ENCODE peak calls at places on chromosomes 3 and 15, in nine cellular contexts. O is MM.1S, H is HCT116, N is adrenal gland, B is mammary epithelial cell, U is Caco-2, V is lower lobe of right lung, X is aorta, L is heart left ventricle. A is an unnamed sample. For H3K27me3 and H3K36me3, the result is how much of the 10 kb centered on the place peaks cover.

GRCh38 chr15:73210630-73211029 is 158.1 kb downstream of the HCN4 start:
- DNase-seq in O (no peak), H (no peak), N (no peak), B (no peak), U (no peak), V (no peak), X (no peak), L (no peak), A (no peak)

GRCh38 chr15:98728811-98729160 is 80.4 kb downstream of the IGF1R start:
- DNase-seq in O (no peak), H (no peak), N (no peak), B (no peak), U (no peak), V (no peak), X (no peak), L (no peak), A (no peak)

GRCh38 chr3:111936191-111936841 is 42.5 kb upstream of the ABHD10 start:
- DNase-seq in O (no peak), H (peak), N (no peak), B (peak), U (no peak), V (no peak), X (no peak), L (no peak), A (no peak)

GRCh38 chr3:59540241-59540640 is 490.4 kb upstream of the CFAP20DC start:
- DNase-seq in O (no peak), H (no peak), N (no peak), B (no peak), U (no peak), V (no peak), X (no peak), L (no peak), A (no peak)

GRCh38 chr15:90750186-90750585 is 33.0 kb downstream of the BLM start:
- DNase-seq in O (no peak), H (no peak), N (no peak), B (no peak), U (no peak), V (no peak), X (no peak), L (no peak), A (no peak)

GRCh38 chr3:151477596-151478375 is 16.9 kb upstream of the IGSF10 start:
- DNase-seq in O (no peak), H (no peak), N (no peak), B (no peak), U (no peak), V (no peak), X (no peak), L (no peak), A (no peak)

GRCh38 chr3:43998841-43999805 is 242.6 kb upstream of the TOPAZ1 start:
- DNase-seq in O (peak), H (no peak), N (no peak), B (peak), U (peak), V (peak), X (no peak), L (no peak), A (peak)

GRCh38 chr15:93811305-93811704 is 420.1 kb upstream of the MCTP2 start:
- DNase-seq in O (no peak), H (no peak), N (no peak), B (no peak), U (no peak), V (no peak), X (no peak), L (no peak), A (no peak)

GRCh38 chr3:8441969-8442559 is 59.6 kb upstream of the LMCD1 start:
- DNase-seq in O (no peak), H (peak), N (peak), B (peak), U (peak), V (no peak), X (no peak), L (no peak), A (no peak)

GRCh38 chr3:112752092-112752512 is 94.6 kb downstream of the CD200R1L start:
- DNase-seq in O (no peak), H (no peak), N (no peak), B (no peak), U (peak), V (no peak), X (no peak), L (no peak), A (no peak)

GRCh38 chr15:92831459-92832229 is 68.5 kb upstream of the CHD2 start:
- DNase-seq in O (peak), H (peak), N (peak), B (peak), U (peak), V (peak), X (peak), L (peak), A (peak)

DNA sequence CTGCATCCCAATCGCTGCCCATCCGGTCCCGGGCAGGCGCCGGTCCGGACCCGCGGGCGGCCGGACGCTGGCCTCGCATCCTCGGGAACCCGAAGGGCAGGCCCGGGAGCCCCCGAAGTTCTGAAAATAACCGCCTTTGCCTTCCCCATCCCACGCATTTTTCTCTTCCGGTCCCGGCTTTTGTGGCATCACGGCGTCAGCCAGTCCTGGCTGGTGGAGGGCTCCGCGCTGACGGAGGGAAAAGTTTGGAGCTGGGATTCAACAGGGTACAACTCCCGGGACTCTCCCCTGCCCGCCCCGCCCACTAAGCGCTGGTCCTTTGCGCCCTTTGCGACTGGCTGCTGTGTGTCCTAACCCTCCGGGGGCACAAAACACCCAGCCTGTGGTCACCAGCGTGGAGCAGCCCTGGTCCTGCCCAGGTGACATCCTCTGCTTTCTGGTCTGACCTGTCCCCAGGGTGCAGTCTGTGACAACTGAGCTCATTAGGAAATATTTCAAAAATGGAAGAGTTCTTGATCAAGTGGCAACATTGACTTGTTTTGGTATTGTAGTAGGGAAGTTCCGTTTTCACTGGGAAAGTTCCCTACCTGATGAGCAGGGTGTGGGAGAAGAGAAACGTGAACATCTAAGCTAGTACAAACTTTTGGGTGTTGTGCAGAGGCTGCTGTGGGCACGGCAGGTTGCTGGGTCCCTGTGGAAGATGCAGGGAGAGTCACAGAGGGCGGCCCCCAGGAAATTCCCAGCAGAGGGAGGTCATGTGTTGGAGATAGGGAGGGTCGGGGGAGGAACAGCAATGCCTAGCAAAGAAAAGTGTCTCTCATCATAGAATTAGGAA is 754 bp downstream of the ARNT2 start:
- DNase-seq in O (no peak), H (no peak), N (no peak), B (no peak), U (no peak), V (no peak), X (no peak), L (peak), A (no peak)
- H3K27me3 ChIP-seq in O (under half), H (under half), N (under half), B (under half), U (under half), V (under half), X (under half), L (under half), A (half or more)

DNA sequence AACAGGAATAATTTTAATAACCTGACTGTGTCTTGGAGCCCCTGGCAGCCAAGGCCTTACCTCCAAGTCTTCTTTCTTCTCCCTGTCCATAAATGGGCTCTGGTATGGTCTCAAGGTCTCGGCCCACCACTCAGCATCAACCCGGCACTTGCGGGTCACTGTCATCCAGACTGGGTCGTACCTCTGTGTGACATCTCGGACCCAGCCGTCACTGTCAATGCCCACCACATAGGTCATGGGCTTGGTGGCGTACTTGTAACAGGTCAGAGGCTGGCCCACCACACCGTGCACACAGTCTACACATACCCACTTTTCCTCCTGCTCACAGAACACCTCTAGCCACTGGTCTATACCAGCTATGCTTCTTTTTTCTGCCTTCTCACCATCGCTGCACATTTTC is 20.4 kb downstream of the XPC start:
- DNase-seq in O (no peak), H (no peak), N (no peak), B (no peak), U (no peak), V (no peak), X (no peak), L (no peak), A (no peak)
- H3K36me3 ChIP-seq in O (under half), H (under half), N (half or more), B (half or more), U (under half), V (half or more), X (under half), L (half or more), A (half or more)

DNA sequence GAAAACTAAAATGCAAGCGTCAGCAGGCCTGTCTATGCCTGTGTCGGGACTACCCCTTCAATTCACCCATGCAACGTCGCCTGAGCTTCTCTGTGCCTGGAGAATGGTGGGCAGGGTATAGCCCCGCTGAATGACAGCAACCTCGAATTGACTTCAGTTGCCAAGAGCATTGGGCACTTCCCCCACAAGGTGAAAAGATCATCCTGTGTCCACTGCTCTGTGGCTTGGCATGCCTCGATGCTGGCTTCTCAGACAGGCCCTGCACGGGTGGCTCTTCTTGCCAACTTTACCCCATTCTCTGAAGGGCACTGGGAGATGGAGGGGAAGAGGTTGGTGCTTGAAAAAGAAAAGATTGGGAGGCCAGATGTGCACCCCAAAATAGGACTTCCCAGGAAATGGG is 3.3 kb downstream of the SLC6A1 start:
- DNase-seq in O (no peak), H (no peak), N (no peak), B (no peak), U (no peak), V (no peak), X (no peak), L (no peak), A (no peak)
- H3K27me3 ChIP-seq in O (under half), H (half or more), N (under half), B (half or more), U (under half), V (half or more), X (under half), L (under half), A (half or more)

GRCh38 chr3:126490619-126491018 is 14.9 kb upstream of the ZXDC start:
- DNase-seq in O (peak), H (no peak), N (no peak), B (no peak), U (peak), V (no peak), X (no peak), L (no peak), A (no peak)

GRCh38 chr3:126488886-126489569 is 13.3 kb upstream of the ZXDC start:
- DNase-seq in O (no peak), H (no peak), N (no peak), B (no peak), U (no peak), V (no peak), X (no peak), L (peak), A (no peak)

GRCh38 chr3:126487151-126487771 is 11.6 kb upstream of the ZXDC start:
- DNase-seq in O (peak), H (no peak), N (peak), B (peak), U (no peak), V (peak), X (no peak), L (peak), A (no peak)

GRCh38 chr3:126485956-126486884 is 10.5 kb upstream of the ZXDC start:
- DNase-seq in O (no peak), H (no peak), N (no peak), B (no peak), U (no peak), V (no peak), X (peak), L (peak), A (no peak)

GRCh38 chr3:126488205-126488604 is 12.5 kb upstream of the ZXDC start:
- DNase-seq in O (no peak), H (no peak), N (no peak), B (no peak), U (no peak), V (peak), X (no peak), L (no peak), A (no peak)
- H3K36me3 ChIP-seq in O (under half), H (under half), N (under half), B (under half), U (under half), V (under half), X (under half), L (under half), A (under half)

GRCh38 chr15:52806284-52806655 is 16.1 kb upstream of the ONECUT1 start:
- DNase-seq in O (no peak), H (no peak), N (no peak), B (no peak), U (no peak), V (no peak), X (no peak), L (no peak), A (no peak)
- H3K27me3 ChIP-seq in O (under half), H (under half), N (half or more), B (under half), U (under half), V (half or more), X (under half), L (half or more), A (half or more)

A was measured in RWPE2.